ENCODE peak calls at places on chromosome 21, in seven cellular contexts. W is HuH-7.5; Y is adrenal gland; E is nucleus accumbens; T is activated naive CD4-positive, alpha-beta T cell; X is activated CD8-positive, alpha-beta memory T cell treated with anti-CD3 and anti-CD28 coated beads, Interleukin-2, amount 10 ng/mL, durations not matched to agents 7 days and 5 days; I is naive thymus-derived CD4-positive, alpha-beta T cell. L is an unnamed sample.

GRCh38 chr21:33117268-33117888 is 47.4 kb downstream of the OLIG1 start:
- DNase-seq in W (no peak), Y (no peak), E (peak), T (no peak), X (no peak), I (no peak), L (no peak)

GRCh38 chr21:35410656-35411055 is 361.6 kb upstream of the RUNX1 start:
- DNase-seq in W (no peak), Y (no peak), E (no peak), T (no peak), X (no peak), I (no peak), L (no peak)

GRCh38 chr21:37045139-37045538 is 27.7 kb downstream of the PIGP start:
- DNase-seq in W (no peak), Y (no peak), E (no peak), T (no peak), X (peak), I (peak), L (no peak)

GRCh38 chr21:37665230-37666024 is 250.8 kb downstream of the KCNJ6 start:
- DNase-seq in W (no peak), Y (no peak), E (no peak), T (no peak), X (no peak), I (no peak), L (no peak)

GRCh38 chr21:34845521-34846213 is 176.9 kb downstream of the CLIC6 start:
- DNase-seq in W (no peak), Y (no peak), E (no peak), T (no peak), X (peak), I (no peak), L (peak)

GRCh38 chr21:44551290-44552015 is at the start of gene KRTAP10-2:
- DNase-seq in W (no peak), Y (no peak), E (no peak), T (no peak), X (peak), I (no peak), L (no peak)

GRCh38 chr21:46066843-46067331 is 31.0 kb upstream of the COL6A2 start:
- DNase-seq in W (no peak), Y (no peak), E (no peak), T (no peak), X (peak), I (no peak), L (no peak)

GRCh38 chr21:38903578-38904193 is 98.0 kb downstream of the ETS2 start:
- DNase-seq in W (no peak), Y (no peak), E (no peak), T (no peak), X (no peak), I (no peak), L (peak)

GRCh38 chr21:23398726-23399125 is 2208.6 kb downstream of the MRPL39 start:
- DNase-seq in W (no peak), Y (no peak), E (no peak), T (no peak), X (no peak), I (no peak), L (no peak)

GRCh38 chr21:45546636-45547203 is 4.5 kb upstream of the SLC19A1 start:
- DNase-seq in W (no peak), Y (peak), E (no peak), T (no peak), X (no peak), I (no peak), L (no peak)

GRCh38 chr21:42684109-42684916 is 30.9 kb downstream of the PDE9A start:
- DNase-seq in W (no peak), Y (no peak), E (no peak), T (no peak), X (peak), I (peak), L (no peak)

GRCh38 chr21:29221259-29221744 is 77.4 kb upstream of the BACH1 start:
- DNase-seq in W (no peak), Y (no peak), E (no peak), T (no peak), X (no peak), I (no peak), L (no peak)

GRCh38 chr21:20639026-20639425 is 359.2 kb upstream of the NCAM2 start:
- DNase-seq in W (no peak), Y (no peak), E (no peak), T (no peak), X (no peak), I (no peak), L (no peak)

GRCh38 chr21:37871121-37871862 is 45.0 kb downstream of the KCNJ6 start:
- DNase-seq in W (no peak), Y (no peak), E (no peak), T (no peak), X (no peak), I (no peak), L (no peak)

GRCh38 chr21:15409031-15409430 is 320.8 kb upstream of the USP25 start:
- DNase-seq in W (no peak), Y (no peak), E (no peak), T (no peak), X (no peak), I (no peak), L (no peak)

GRCh38 chr21:42695324-42696025 is 42.1 kb downstream of the PDE9A start:
- DNase-seq in W (no peak), Y (no peak), E (no peak), T (no peak), X (no peak), I (no peak), L (no peak)

GRCh38 chr21:43864313-43864805 is 664 bp upstream of the AGPAT3 start:
- DNase-seq in W (peak), Y (peak), E (no peak), T (no peak), X (no peak), I (peak), L (no peak)

GRCh38 chr21:38773108-38774061 is 32.3 kb upstream of the ETS2 start:
- DNase-seq in W (no peak), Y (no peak), E (no peak), T (no peak), X (no peak), I (no peak), L (no peak)

GRCh38 chr21:33987461-33987860 is 71.9 kb upstream of the ATP5PO start:
- DNase-seq in W (no peak), Y (no peak), E (no peak), T (no peak), X (no peak), I (no peak), L (no peak)

GRCh38 chr21:42010507-42011493 is 640 bp upstream of the ZBTB21 start:
- DNase-seq in W (peak), Y (peak), E (no peak), T (no peak), X (peak), I (peak), L (peak)

GRCh38 chr21:45336870-45337269 is 49.2 kb upstream of the POFUT2 start:
- DNase-seq in W (no peak), Y (no peak), E (peak), T (no peak), X (no peak), I (no peak), L (no peak)

GRCh38 chr21:29182674-29183073 is 52.2 kb downstream of the MAP3K7CL start:
- DNase-seq in W (no peak), Y (no peak), E (no peak), T (no peak), X (no peak), I (no peak), L (no peak)

GRCh38 chr21:44089001-44089911 is 17.9 kb upstream of the PWP2 start:
- DNase-seq in W (no peak), Y (no peak), E (no peak), T (no peak), X (peak), I (peak), L (no peak)

GRCh38 chr21:36065497-36066036 is 4.3 kb upstream of the CBR1 start:
- DNase-seq in W (no peak), Y (no peak), E (no peak), T (no peak), X (no peak), I (no peak), L (peak)

L was measured in NCI-H774.